ENCODE peak calls at places on chromosomes 3 and 15, in five cellular contexts. E, W, P, H and S are unnamed samples.

GRCh38 chr3:52350981-52351761 is 35.1 kb downstream of the DNAH1 start:
- DNase-seq in W (no peak), P (peak; percentile 31), H (no peak), E (no peak), S (no peak)

GRCh38 chr3:65439641-65440040 is 599.1 kb downstream of the MAGI1 start:
- DNase-seq in E (peak; percentile 66), W (no peak), P (no peak), H (peak; percentile 63), S (peak; percentile 71)

GRCh38 chr3:39213613-39214012 is 21.2 kb upstream of the XIRP1 start:
- DNase-seq in W (no peak), P (no peak), E (no peak), H (no peak), S (no peak)

GRCh38 chr15:70451861-70452653 is 311.3 kb downstream of the UACA start:
- DNase-seq in E (no peak), H (no peak), P (no peak), W (peak; percentile 30), S (no peak)

GRCh38 chr15:94070341-94071275 is 160.8 kb upstream of the MCTP2 start:
- DNase-seq in E (peak; percentile 56), P (no peak), W (no peak), H (peak; percentile 15), S (no peak)

GRCh38 chr15:78201281-78202190 is 32.8 kb downstream of the ACSBG1 start:
- DNase-seq in P (no peak), E (no peak), W (no peak), H (no peak), S (no peak)

GRCh38 chr15:76150971-76151598 is 91.3 kb downstream of the TMEM266 start:
- DNase-seq in E (peak; percentile 86), P (peak; percentile 76), H (peak; percentile 74), W (peak; percentile 89), S (peak; percentile 69)

GRCh38 chr3:99774467-99774866 is 43.2 kb upstream of the CMSS1 start:
- DNase-seq in P (no peak), E (peak; percentile 59), H (no peak), W (no peak), S (peak; percentile 62)

GRCh38 chr15:38130739-38131498 is 121.7 kb upstream of the SPRED1 start:
- DNase-seq in P (peak; percentile 92), W (no peak), H (no peak), E (peak; percentile 89), S (peak; percentile 99)

GRCh38 chr3:128482175-128482856 is 10.7 kb downstream of the GATA2 start:
- DNase-seq in E (peak; percentile 43), P (no peak), H (no peak), W (no peak), S (no peak)

GRCh38 chr3:908839-909238 is 184.0 kb upstream of the CNTN6 start:
- DNase-seq in W (no peak), P (no peak), H (no peak), E (no peak), S (peak; percentile 4)